ENCODE peak calls at places on chromosomes 6 and 20, in six cellular contexts. One of them, this sample, is unnamed.

GRCh38 chr6:123519191-123519510 is 117.6 kb downstream of the TRDN start:
- DNase-seq in heart left ventricle: peak
- DNase-seq in left colon: peak
- DNase-seq in NCI-H1417: no peak
- DNase-seq in ovary: peak
- DNase-seq in stimulated activated naive B cell treated with anti-CD40 and anti-IgM and Interleukin-4, amounts not matched to agents 10 μg/mL and 1 μg/mL and 100 μg/mL, for 72 hours: no peak
- DNase-seq in this sample: no peak

GRCh38 chr20:6533321-6533720 is 234.2 kb upstream of the BMP2 start:
- DNase-seq in heart left ventricle: no peak
- DNase-seq in stimulated activated naive B cell treated with anti-CD40 and anti-IgM and Interleukin-4, amounts not matched to agents 10 μg/mL and 1 μg/mL and 100 μg/mL, for 72 hours: no peak
- DNase-seq in left colon: no peak
- DNase-seq in ovary: no peak
- DNase-seq in NCI-H1417: peak
- DNase-seq in this sample: peak

GRCh38 chr20:24620937-24621519 is 151.6 kb downstream of the SYNDIG1 start:
- DNase-seq in ovary: no peak
- DNase-seq in stimulated activated naive B cell treated with anti-CD40 and anti-IgM and Interleukin-4, amounts not matched to agents 10 μg/mL and 1 μg/mL and 100 μg/mL, for 72 hours: no peak
- DNase-seq in NCI-H1417: no peak
- DNase-seq in heart left ventricle: no peak
- DNase-seq in left colon: no peak
- DNase-seq in this sample: peak

GRCh38 chr6:30722280-30723112 is 2.3 kb downstream of the TUBB start:
- DNase-seq in heart left ventricle: peak
- DNase-seq in NCI-H1417: peak
- DNase-seq in left colon: peak
- DNase-seq in ovary: peak
- DNase-seq in stimulated activated naive B cell treated with anti-CD40 and anti-IgM and Interleukin-4, amounts not matched to agents 10 μg/mL and 1 μg/mL and 100 μg/mL, for 72 hours: peak
- DNase-seq in this sample: peak

GRCh38 chr6:6684365-6684833 is 95.9 kb downstream of the LY86 start:
- DNase-seq in NCI-H1417: no peak
- DNase-seq in stimulated activated naive B cell treated with anti-CD40 and anti-IgM and Interleukin-4, amounts not matched to agents 10 μg/mL and 1 μg/mL and 100 μg/mL, for 72 hours: peak
- DNase-seq in heart left ventricle: no peak
- DNase-seq in left colon: no peak
- DNase-seq in ovary: no peak
- DNase-seq in this sample: peak

GRCh38 chr6:143757346-143757832 is 79.6 kb downstream of the PHACTR2 start:
- DNase-seq in left colon: no peak
- DNase-seq in ovary: no peak
- DNase-seq in stimulated activated naive B cell treated with anti-CD40 and anti-IgM and Interleukin-4, amounts not matched to agents 10 μg/mL and 1 μg/mL and 100 μg/mL, for 72 hours: no peak
- DNase-seq in NCI-H1417: no peak
- DNase-seq in heart left ventricle: no peak
- DNase-seq in this sample: no peak

GRCh38 chr20:41334036-41334435 is 6.6 kb upstream of the LPIN3 start:
- DNase-seq in stimulated activated naive B cell treated with anti-CD40 and anti-IgM and Interleukin-4, amounts not matched to agents 10 μg/mL and 1 μg/mL and 100 μg/mL, for 72 hours: no peak
- DNase-seq in left colon: no peak
- DNase-seq in heart left ventricle: no peak
- DNase-seq in NCI-H1417: no peak
- DNase-seq in ovary: no peak
- DNase-seq in this sample: no peak

GRCh38 chr6:6002005-6002808 is 4.5 kb downstream of the NRN1 start:
- DNase-seq in heart left ventricle: no peak
- DNase-seq in left colon: no peak
- DNase-seq in ovary: no peak
- DNase-seq in NCI-H1417: no peak
- DNase-seq in stimulated activated naive B cell treated with anti-CD40 and anti-IgM and Interleukin-4, amounts not matched to agents 10 μg/mL and 1 μg/mL and 100 μg/mL, for 72 hours: no peak
- DNase-seq in this sample: no peak

GRCh38 chr20:17708675-17709360 is 9.1 kb downstream of the BANF2 start:
- DNase-seq in left colon: no peak
- DNase-seq in NCI-H1417: no peak
- DNase-seq in ovary: no peak
- DNase-seq in stimulated activated naive B cell treated with anti-CD40 and anti-IgM and Interleukin-4, amounts not matched to agents 10 μg/mL and 1 μg/mL and 100 μg/mL, for 72 hours: no peak
- DNase-seq in heart left ventricle: no peak
- DNase-seq in this sample: no peak

GRCh38 chr6:37546141-37546871 is 46.6 kb upstream of the CCDC167 start:
- DNase-seq in stimulated activated naive B cell treated with anti-CD40 and anti-IgM and Interleukin-4, amounts not matched to agents 10 μg/mL and 1 μg/mL and 100 μg/mL, for 72 hours: no peak
- DNase-seq in left colon: no peak
- DNase-seq in ovary: no peak
- DNase-seq in NCI-H1417: no peak
- DNase-seq in heart left ventricle: no peak
- DNase-seq in this sample: no peak

GRCh38 chr20:10978713-10979112 is 304.9 kb upstream of the JAG1 start:
- DNase-seq in heart left ventricle: no peak
- DNase-seq in NCI-H1417: no peak
- DNase-seq in left colon: no peak
- DNase-seq in stimulated activated naive B cell treated with anti-CD40 and anti-IgM and Interleukin-4, amounts not matched to agents 10 μg/mL and 1 μg/mL and 100 μg/mL, for 72 hours: no peak
- DNase-seq in ovary: no peak
- DNase-seq in this sample: no peak

GRCh38 chr6:111752476-111752875 is 120.8 kb downstream of the FYN start:
- DNase-seq in heart left ventricle: no peak
- DNase-seq in NCI-H1417: no peak
- DNase-seq in left colon: no peak
- DNase-seq in ovary: no peak
- DNase-seq in stimulated activated naive B cell treated with anti-CD40 and anti-IgM and Interleukin-4, amounts not matched to agents 10 μg/mL and 1 μg/mL and 100 μg/mL, for 72 hours: no peak
- DNase-seq in this sample: no peak

GRCh38 chr6:158283304-158284005 is 28.8 kb upstream of the TULP4 start:
- DNase-seq in ovary: no peak
- DNase-seq in left colon: no peak
- DNase-seq in NCI-H1417: no peak
- DNase-seq in stimulated activated naive B cell treated with anti-CD40 and anti-IgM and Interleukin-4, amounts not matched to agents 10 μg/mL and 1 μg/mL and 100 μg/mL, for 72 hours: no peak
- DNase-seq in heart left ventricle: peak
- DNase-seq in this sample: no peak

GRCh38 chr20:25706793-25707192 is 10.1 kb upstream of the ZNF337 start:
- DNase-seq in stimulated activated naive B cell treated with anti-CD40 and anti-IgM and Interleukin-4, amounts not matched to agents 10 μg/mL and 1 μg/mL and 100 μg/mL, for 72 hours: no peak
- DNase-seq in left colon: no peak
- DNase-seq in ovary: no peak
- DNase-seq in heart left ventricle: no peak
- DNase-seq in NCI-H1417: no peak
- DNase-seq in this sample: no peak

GRCh38 chr6:137240168-137240567 is 21.0 kb upstream of the IFNGR1 start:
- DNase-seq in stimulated activated naive B cell treated with anti-CD40 and anti-IgM and Interleukin-4, amounts not matched to agents 10 μg/mL and 1 μg/mL and 100 μg/mL, for 72 hours: no peak
- DNase-seq in heart left ventricle: peak
- DNase-seq in left colon: peak
- DNase-seq in ovary: no peak
- DNase-seq in NCI-H1417: no peak
- DNase-seq in this sample: no peak

GRCh38 chr20:50312682-50313187 is 122.1 kb downstream of the CEBPB start:
- DNase-seq in NCI-H1417: no peak
- DNase-seq in left colon: peak
- DNase-seq in ovary: peak
- DNase-seq in heart left ventricle: peak
- DNase-seq in stimulated activated naive B cell treated with anti-CD40 and anti-IgM and Interleukin-4, amounts not matched to agents 10 μg/mL and 1 μg/mL and 100 μg/mL, for 72 hours: no peak
- DNase-seq in this sample: no peak

GRCh38 chr6:72635636-72636035 is 13.8 kb downstream of the KCNQ5 start:
- DNase-seq in left colon: no peak
- DNase-seq in stimulated activated naive B cell treated with anti-CD40 and anti-IgM and Interleukin-4, amounts not matched to agents 10 μg/mL and 1 μg/mL and 100 μg/mL, for 72 hours: no peak
- DNase-seq in NCI-H1417: no peak
- DNase-seq in heart left ventricle: no peak
- DNase-seq in ovary: no peak
- DNase-seq in this sample: no peak

GRCh38 chr6:37024665-37025337 is 19.3 kb downstream of the FGD2 start:
- DNase-seq in stimulated activated naive B cell treated with anti-CD40 and anti-IgM and Interleukin-4, amounts not matched to agents 10 μg/mL and 1 μg/mL and 100 μg/mL, for 72 hours: no peak
- DNase-seq in left colon: no peak
- DNase-seq in NCI-H1417: no peak
- DNase-seq in ovary: no peak
- DNase-seq in heart left ventricle: no peak
- DNase-seq in this sample: peak

GRCh38 chr20:10501377-10501776 is 66.3 kb downstream of the SLX4IP start:
- DNase-seq in left colon: no peak
- DNase-seq in NCI-H1417: no peak
- DNase-seq in stimulated activated naive B cell treated with anti-CD40 and anti-IgM and Interleukin-4, amounts not matched to agents 10 μg/mL and 1 μg/mL and 100 μg/mL, for 72 hours: no peak
- DNase-seq in ovary: no peak
- DNase-seq in heart left ventricle: peak
- DNase-seq in this sample: no peak

GRCh38 chr20:4099905-4100675 is 84.7 kb upstream of the RNF24 start:
- DNase-seq in left colon: no peak
- DNase-seq in stimulated activated naive B cell treated with anti-CD40 and anti-IgM and Interleukin-4, amounts not matched to agents 10 μg/mL and 1 μg/mL and 100 μg/mL, for 72 hours: no peak
- DNase-seq in heart left ventricle: no peak
- DNase-seq in NCI-H1417: no peak
- DNase-seq in ovary: no peak
- DNase-seq in this sample: no peak

GRCh38 chr6:116397960-116398359 is 27.2 kb downstream of the DSE start:
- DNase-seq in ovary: no peak
- DNase-seq in left colon: no peak
- DNase-seq in NCI-H1417: no peak
- DNase-seq in heart left ventricle: no peak
- DNase-seq in stimulated activated naive B cell treated with anti-CD40 and anti-IgM and Interleukin-4, amounts not matched to agents 10 μg/mL and 1 μg/mL and 100 μg/mL, for 72 hours: no peak
- DNase-seq in this sample: no peak

GRCh38 chr6:104940238-104940880 is 16.5 kb upstream of the LIN28B start:
- DNase-seq in stimulated activated naive B cell treated with anti-CD40 and anti-IgM and Interleukin-4, amounts not matched to agents 10 μg/mL and 1 μg/mL and 100 μg/mL, for 72 hours: no peak
- DNase-seq in heart left ventricle: no peak
- DNase-seq in left colon: no peak
- DNase-seq in ovary: no peak
- DNase-seq in NCI-H1417: no peak
- DNase-seq in this sample: no peak

GRCh38 chr6:15885624-15886023 is 222.8 kb upstream of the DTNBP1 start:
- DNase-seq in stimulated activated naive B cell treated with anti-CD40 and anti-IgM and Interleukin-4, amounts not matched to agents 10 μg/mL and 1 μg/mL and 100 μg/mL, for 72 hours: no peak
- DNase-seq in NCI-H1417: no peak
- DNase-seq in ovary: no peak
- DNase-seq in left colon: no peak
- DNase-seq in heart left ventricle: no peak
- DNase-seq in this sample: no peak

GRCh38 chr20:47758517-47759450 is 26.5 kb downstream of the SULF2 start:
- DNase-seq in ovary: peak
- DNase-seq in NCI-H1417: no peak
- DNase-seq in heart left ventricle: no peak
- DNase-seq in stimulated activated naive B cell treated with anti-CD40 and anti-IgM and Interleukin-4, amounts not matched to agents 10 μg/mL and 1 μg/mL and 100 μg/mL, for 72 hours: no peak
- DNase-seq in left colon: no peak
- DNase-seq in this sample: no peak

GRCh38 chr20:20887593-20888272 is 175.3 kb upstream of the RALGAPA2 start:
- DNase-seq in NCI-H1417: no peak
- DNase-seq in left colon: no peak
- DNase-seq in stimulated activated naive B cell treated with anti-CD40 and anti-IgM and Interleukin-4, amounts not matched to agents 10 μg/mL and 1 μg/mL and 100 μg/mL, for 72 hours: no peak
- DNase-seq in heart left ventricle: no peak
- DNase-seq in ovary: no peak
- DNase-seq in this sample: no peak

GRCh38 chr6:23704655-23705054 is 421.4 kb upstream of the NRSN1 start:
- DNase-seq in heart left ventricle: no peak
- DNase-seq in ovary: no peak
- DNase-seq in NCI-H1417: no peak
- DNase-seq in stimulated activated naive B cell treated with anti-CD40 and anti-IgM and Interleukin-4, amounts not matched to agents 10 μg/mL and 1 μg/mL and 100 μg/mL, for 72 hours: no peak
- DNase-seq in left colon: no peak
- DNase-seq in this sample: no peak

GRCh38 chr6:139778688-139779087 is 404.2 kb upstream of the CITED2 start:
- DNase-seq in left colon: no peak
- DNase-seq in ovary: no peak
- DNase-seq in stimulated activated naive B cell treated with anti-CD40 and anti-IgM and Interleukin-4, amounts not matched to agents 10 μg/mL and 1 μg/mL and 100 μg/mL, for 72 hours: no peak
- DNase-seq in heart left ventricle: no peak
- DNase-seq in NCI-H1417: peak
- DNase-seq in this sample: no peak

GRCh38 chr6:1865585-1865984 is 255.9 kb downstream of the FOXC1 start:
- DNase-seq in left colon: no peak
- DNase-seq in stimulated activated naive B cell treated with anti-CD40 and anti-IgM and Interleukin-4, amounts not matched to agents 10 μg/mL and 1 μg/mL and 100 μg/mL, for 72 hours: no peak
- DNase-seq in ovary: no peak
- DNase-seq in NCI-H1417: no peak
- DNase-seq in heart left ventricle: no peak
- DNase-seq in this sample: no peak

GRCh38 chr6:15429146-15430110 is 183.6 kb downstream of the JARID2 start:
- DNase-seq in left colon: no peak
- DNase-seq in NCI-H1417: no peak
- DNase-seq in stimulated activated naive B cell treated with anti-CD40 and anti-IgM and Interleukin-4, amounts not matched to agents 10 μg/mL and 1 μg/mL and 100 μg/mL, for 72 hours: no peak
- DNase-seq in heart left ventricle: no peak
- DNase-seq in ovary: no peak
- DNase-seq in this sample: no peak

GRCh38 chr6:87182321-87182720 is 27.0 kb downstream of the ZNF292 start:
- DNase-seq in NCI-H1417: no peak
- DNase-seq in left colon: no peak
- DNase-seq in heart left ventricle: no peak
- DNase-seq in ovary: no peak
- DNase-seq in stimulated activated naive B cell treated with anti-CD40 and anti-IgM and Interleukin-4, amounts not matched to agents 10 μg/mL and 1 μg/mL and 100 μg/mL, for 72 hours: peak
- DNase-seq in this sample: no peak

GRCh38 chr6:92810913-92811312 is 608.4 kb downstream of the EPHA7 start:
- DNase-seq in ovary: no peak
- DNase-seq in left colon: no peak
- DNase-seq in heart left ventricle: no peak
- DNase-seq in stimulated activated naive B cell treated with anti-CD40 and anti-IgM and Interleukin-4, amounts not matched to agents 10 μg/mL and 1 μg/mL and 100 μg/mL, for 72 hours: no peak
- DNase-seq in NCI-H1417: peak
- DNase-seq in this sample: peak

GRCh38 chr6:79033279-79033678 is 44.8 kb downstream of the PHIP start:
- DNase-seq in NCI-H1417: no peak
- DNase-seq in stimulated activated naive B cell treated with anti-CD40 and anti-IgM and Interleukin-4, amounts not matched to agents 10 μg/mL and 1 μg/mL and 100 μg/mL, for 72 hours: no peak
- DNase-seq in left colon: no peak
- DNase-seq in heart left ventricle: no peak
- DNase-seq in ovary: no peak
- DNase-seq in this sample: no peak

GRCh38 chr6:159061805-159062563 is 17.2 kb upstream of the TAGAP start:
- DNase-seq in left colon: no peak
- DNase-seq in heart left ventricle: no peak
- DNase-seq in ovary: no peak
- DNase-seq in stimulated activated naive B cell treated with anti-CD40 and anti-IgM and Interleukin-4, amounts not matched to agents 10 μg/mL and 1 μg/mL and 100 μg/mL, for 72 hours: no peak
- DNase-seq in NCI-H1417: no peak
- DNase-seq in this sample: no peak

GRCh38 chr20:45695496-45695895 is 6.3 kb upstream of the WFDC13 start:
- DNase-seq in NCI-H1417: no peak
- DNase-seq in ovary: no peak
- DNase-seq in heart left ventricle: no peak
- DNase-seq in left colon: no peak
- DNase-seq in stimulated activated naive B cell treated with anti-CD40 and anti-IgM and Interleukin-4, amounts not matched to agents 10 μg/mL and 1 μg/mL and 100 μg/mL, for 72 hours: no peak
- DNase-seq in this sample: no peak

GRCh38 chr6:21597706-21598273 is 4.2 kb downstream of the SOX4 start:
- DNase-seq in ovary: no peak
- DNase-seq in NCI-H1417: no peak
- DNase-seq in stimulated activated naive B cell treated with anti-CD40 and anti-IgM and Interleukin-4, amounts not matched to agents 10 μg/mL and 1 μg/mL and 100 μg/mL, for 72 hours: no peak
- DNase-seq in left colon: no peak
- DNase-seq in heart left ventricle: peak
- DNase-seq in this sample: no peak

GRCh38 chr6:16060039-16060438 is 68.8 kb upstream of the MYLIP start:
- DNase-seq in stimulated activated naive B cell treated with anti-CD40 and anti-IgM and Interleukin-4, amounts not matched to agents 10 μg/mL and 1 μg/mL and 100 μg/mL, for 72 hours: no peak
- DNase-seq in heart left ventricle: no peak
- DNase-seq in NCI-H1417: peak
- DNase-seq in left colon: no peak
- DNase-seq in ovary: no peak
- DNase-seq in this sample: no peak

GRCh38 chr20:57579898-57580447 is 19.1 kb downstream of the PCK1 start:
- DNase-seq in ovary: no peak
- DNase-seq in stimulated activated naive B cell treated with anti-CD40 and anti-IgM and Interleukin-4, amounts not matched to agents 10 μg/mL and 1 μg/mL and 100 μg/mL, for 72 hours: no peak
- DNase-seq in NCI-H1417: peak
- DNase-seq in heart left ventricle: no peak
- DNase-seq in left colon: no peak
- DNase-seq in this sample: no peak

GRCh38 chr6:84967389-84967788 is 203.0 kb upstream of the TBX18 start:
- DNase-seq in ovary: no peak
- DNase-seq in stimulated activated naive B cell treated with anti-CD40 and anti-IgM and Interleukin-4, amounts not matched to agents 10 μg/mL and 1 μg/mL and 100 μg/mL, for 72 hours: no peak
- DNase-seq in NCI-H1417: peak
- DNase-seq in left colon: no peak
- DNase-seq in heart left ventricle: no peak
- DNase-seq in this sample: peak

GRCh38 chr20:55605594-55605993 is 399.7 kb downstream of the CBLN4 start:
- DNase-seq in heart left ventricle: no peak
- DNase-seq in ovary: no peak
- DNase-seq in NCI-H1417: no peak
- DNase-seq in stimulated activated naive B cell treated with anti-CD40 and anti-IgM and Interleukin-4, amounts not matched to agents 10 μg/mL and 1 μg/mL and 100 μg/mL, for 72 hours: no peak
- DNase-seq in left colon: no peak
- DNase-seq in this sample: no peak

This sample was measured in DMS53.